ENCODE peak calls at places on chromosomes 5 and 9, in six cellular contexts. One of them, this sample, is unnamed.

GRCh38 chr5:58804331-58804730 is 221.5 kb downstream of the RAB3C start:
- DNase-seq in endothelial cell: no peak
- DNase-seq in lower lobe of right lung: no peak
- DNase-seq in kidney epithelial cell: no peak
- DNase-seq in GM12865: no peak
- DNase-seq in neural crest cell: no peak
- DNase-seq in this sample: no peak

GRCh38 chr9:134375430-134376385 is 49.5 kb downstream of the RXRA start:
- DNase-seq in neural crest cell: no peak
- DNase-seq in GM12865: no peak
- DNase-seq in endothelial cell: no peak
- DNase-seq in lower lobe of right lung: no peak
- DNase-seq in kidney epithelial cell: no peak
- DNase-seq in this sample: no peak

GRCh38 chr9:95383845-95384244 is 66.3 kb upstream of the FANCC start:
- DNase-seq in lower lobe of right lung: no peak
- DNase-seq in GM12865: no peak
- DNase-seq in kidney epithelial cell: no peak
- DNase-seq in endothelial cell: no peak
- DNase-seq in neural crest cell: no peak
- DNase-seq in this sample: no peak

GRCh38 chr5:4990017-4990416 is 150.1 kb upstream of the ADAMTS16 start:
- DNase-seq in GM12865: no peak
- DNase-seq in lower lobe of right lung: no peak
- DNase-seq in endothelial cell: no peak
- DNase-seq in neural crest cell: no peak
- DNase-seq in kidney epithelial cell: no peak
- DNase-seq in this sample: no peak

GRCh38 chr5:1111727-1112289 is at the start of gene SLC12A7:
- DNase-seq in endothelial cell: peak
- DNase-seq in lower lobe of right lung: peak
- DNase-seq in GM12865: no peak
- DNase-seq in neural crest cell: peak
- DNase-seq in kidney epithelial cell: no peak
- DNase-seq in this sample: peak

GRCh38 chr9:136728548-136729123 is 14.1 kb downstream of the LCN10 start:
- DNase-seq in kidney epithelial cell: no peak
- DNase-seq in neural crest cell: no peak
- DNase-seq in endothelial cell: peak
- DNase-seq in lower lobe of right lung: peak
- DNase-seq in GM12865: peak
- DNase-seq in this sample: no peak

GRCh38 chr5:2465383-2465782 is 286.1 kb downstream of the IRX2 start:
- DNase-seq in kidney epithelial cell: no peak
- DNase-seq in endothelial cell: no peak
- DNase-seq in GM12865: no peak
- DNase-seq in lower lobe of right lung: no peak
- DNase-seq in neural crest cell: no peak
- DNase-seq in this sample: no peak

GRCh38 chr9:132670816-132671371 is 630 bp downstream of the GTF3C4 start:
- DNase-seq in kidney epithelial cell: no peak
- DNase-seq in neural crest cell: peak
- DNase-seq in endothelial cell: peak
- DNase-seq in GM12865: peak
- DNase-seq in lower lobe of right lung: no peak
- DNase-seq in this sample: peak

GRCh38 chr9:115385383-115386122 is 267.6 kb upstream of the TNC start:
- DNase-seq in GM12865: no peak
- DNase-seq in neural crest cell: no peak
- DNase-seq in endothelial cell: no peak
- DNase-seq in kidney epithelial cell: no peak
- DNase-seq in lower lobe of right lung: no peak
- DNase-seq in this sample: no peak

GRCh38 chr9:31321686-31322085 is 1062.8 kb upstream of the ACO1 start:
- DNase-seq in neural crest cell: no peak
- DNase-seq in lower lobe of right lung: no peak
- DNase-seq in endothelial cell: no peak
- DNase-seq in GM12865: no peak
- DNase-seq in kidney epithelial cell: no peak
- DNase-seq in this sample: no peak

GRCh38 chr9:134373269-134373668 is 47.0 kb downstream of the RXRA start:
- DNase-seq in neural crest cell: no peak
- DNase-seq in endothelial cell: no peak
- DNase-seq in GM12865: peak
- DNase-seq in lower lobe of right lung: no peak
- DNase-seq in kidney epithelial cell: no peak
- DNase-seq in this sample: no peak

GRCh38 chr5:74598731-74599624 is 41.5 kb downstream of the ENC1 start:
- DNase-seq in GM12865: no peak
- DNase-seq in kidney epithelial cell: no peak
- DNase-seq in lower lobe of right lung: no peak
- DNase-seq in neural crest cell: no peak
- DNase-seq in endothelial cell: no peak
- DNase-seq in this sample: no peak

GRCh38 chr5:161167001-161167765 is 315.2 kb upstream of the ATP10B start:
- DNase-seq in kidney epithelial cell: no peak
- DNase-seq in endothelial cell: no peak
- DNase-seq in GM12865: no peak
- DNase-seq in lower lobe of right lung: no peak
- DNase-seq in neural crest cell: no peak
- DNase-seq in this sample: no peak

GRCh38 chr5:125004009-125004408 is 257.6 kb upstream of the ZNF608 start:
- DNase-seq in kidney epithelial cell: no peak
- DNase-seq in endothelial cell: no peak
- DNase-seq in GM12865: no peak
- DNase-seq in neural crest cell: no peak
- DNase-seq in lower lobe of right lung: no peak
- DNase-seq in this sample: no peak

DNA sequence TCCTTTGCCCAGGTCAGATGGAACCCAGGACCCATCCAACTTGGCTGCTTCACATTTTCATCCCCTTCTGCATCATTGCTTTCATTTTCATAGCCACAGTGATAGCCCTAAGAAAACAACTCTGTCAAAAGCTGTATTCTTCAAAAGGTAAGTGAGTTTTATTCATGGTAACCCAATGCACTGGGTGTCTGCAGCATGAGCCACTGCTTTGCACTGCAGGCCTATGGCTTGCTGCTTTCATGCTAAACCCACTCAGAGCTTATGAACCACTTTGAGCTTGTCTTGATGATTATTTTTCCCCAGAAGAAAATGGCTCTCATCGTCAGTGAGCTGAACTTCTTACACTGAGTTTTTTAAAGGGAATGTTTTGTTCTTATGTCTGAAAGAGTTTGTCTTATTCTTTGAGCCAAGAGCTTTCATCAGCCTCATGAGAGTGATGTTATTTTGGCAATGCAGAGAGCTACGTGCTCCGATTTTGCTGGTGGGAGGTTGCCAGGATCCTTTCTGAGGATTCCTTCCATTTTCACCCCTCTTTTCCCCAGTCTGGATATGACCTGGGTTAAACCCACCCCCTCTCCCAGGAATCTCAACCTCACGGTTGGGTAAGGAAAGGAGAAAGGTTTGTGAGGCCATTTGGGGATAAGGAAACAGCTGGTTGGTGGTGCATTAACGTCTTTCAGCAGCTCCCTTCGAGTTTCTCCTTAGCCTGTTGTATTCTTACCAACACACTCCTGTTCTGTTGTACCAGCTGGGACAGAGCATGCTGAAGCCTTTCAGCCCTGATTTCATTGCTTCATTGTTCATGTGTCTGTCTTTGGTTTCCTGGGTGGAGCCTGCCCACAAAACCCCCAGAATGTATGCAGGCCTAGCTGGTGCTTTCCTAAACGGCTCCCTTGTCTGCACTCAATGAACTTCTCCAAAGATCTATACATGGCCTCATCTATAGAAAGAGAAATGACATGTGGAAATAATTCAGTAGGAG is 47.6 kb downstream of the PDCD1LG2 start:
- DNase-seq in GM12865: peak
- DNase-seq in kidney epithelial cell: no peak
- DNase-seq in endothelial cell: no peak
- DNase-seq in lower lobe of right lung: peak
- DNase-seq in neural crest cell: no peak
- DNase-seq in this sample: no peak
- TF ChIP-seq CTCF in GM12865: no peak
- TF ChIP-seq CTCF in kidney epithelial cell: no peak
- TF ChIP-seq CTCF in endothelial cell: no peak
- TF ChIP-seq CTCF in lower lobe of right lung: no peak
- TF ChIP-seq CTCF in neural crest cell: no peak
- TF ChIP-seq CTCF in this sample: no peak

GRCh38 chr5:37506241-37506640 is 127.1 kb downstream of the WDR70 start:
- DNase-seq in lower lobe of right lung: no peak
- DNase-seq in GM12865: no peak
- DNase-seq in endothelial cell: no peak
- DNase-seq in neural crest cell: no peak
- DNase-seq in kidney epithelial cell: no peak
- DNase-seq in this sample: no peak

GRCh38 chr5:37501152-37501551 is 122.0 kb downstream of the WDR70 start:
- DNase-seq in GM12865: no peak
- DNase-seq in neural crest cell: no peak
- DNase-seq in lower lobe of right lung: no peak
- DNase-seq in kidney epithelial cell: no peak
- DNase-seq in endothelial cell: no peak
- DNase-seq in this sample: no peak

DNA sequence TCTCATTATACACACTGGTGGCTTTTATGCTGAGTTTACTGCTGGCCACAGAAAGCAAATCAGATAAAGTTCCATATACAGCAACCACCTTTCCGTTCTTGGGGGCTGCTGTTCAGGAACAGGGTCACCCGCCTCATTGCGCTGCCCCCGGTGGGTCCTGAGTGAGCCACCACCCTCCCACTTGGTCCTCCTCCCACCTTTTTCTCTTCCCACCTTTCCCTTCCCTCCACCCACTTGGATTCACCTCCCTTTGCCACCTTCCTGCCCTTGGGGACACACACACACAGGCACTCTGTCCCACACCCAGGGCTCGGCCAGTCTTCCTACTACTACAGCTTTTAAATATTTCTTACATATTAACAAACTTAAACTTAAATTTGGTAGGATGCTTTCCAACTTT is 127.6 kb downstream of the WDR70 start:
- DNase-seq in kidney epithelial cell: no peak
- DNase-seq in neural crest cell: no peak
- DNase-seq in GM12865: no peak
- DNase-seq in lower lobe of right lung: no peak
- DNase-seq in endothelial cell: no peak
- DNase-seq in this sample: no peak
- TF ChIP-seq CTCF in kidney epithelial cell: no peak
- TF ChIP-seq CTCF in neural crest cell: no peak
- TF ChIP-seq CTCF in GM12865: no peak
- TF ChIP-seq CTCF in lower lobe of right lung: no peak
- TF ChIP-seq CTCF in endothelial cell: no peak
- TF ChIP-seq CTCF in this sample: no peak

GRCh38 chr9:84781431-84781830 is 111.9 kb downstream of the NTRK2 start:
- DNase-seq in kidney epithelial cell: no peak
- DNase-seq in neural crest cell: no peak
- DNase-seq in endothelial cell: peak
- DNase-seq in lower lobe of right lung: no peak
- DNase-seq in GM12865: peak
- DNase-seq in this sample: peak
- TF ChIP-seq CTCF in kidney epithelial cell: peak
- TF ChIP-seq CTCF in neural crest cell: peak
- TF ChIP-seq CTCF in endothelial cell: peak
- TF ChIP-seq CTCF in lower lobe of right lung: peak
- TF ChIP-seq CTCF in GM12865: peak
- TF ChIP-seq CTCF in this sample: no peak

DNA sequence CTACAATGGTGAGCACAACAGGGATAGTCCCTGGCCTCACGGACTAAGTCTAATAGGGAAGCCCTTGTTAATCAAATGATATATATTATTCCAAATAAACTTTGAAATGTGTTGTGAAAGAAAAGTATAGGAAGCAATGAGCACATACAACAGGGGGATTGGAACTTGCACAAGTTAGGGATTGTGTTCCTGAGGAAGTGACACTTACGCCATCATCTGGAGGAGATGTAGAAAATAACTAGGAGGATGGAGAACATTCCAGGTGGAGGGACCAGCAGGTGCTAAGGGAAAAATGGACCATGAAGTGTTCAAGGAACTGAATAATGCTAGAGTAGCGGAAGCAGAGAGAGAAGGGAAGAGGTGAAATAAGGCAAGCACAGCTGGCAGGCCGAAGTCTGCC is 18.8 kb upstream of the RPS23 start:
- DNase-seq in lower lobe of right lung: no peak
- DNase-seq in GM12865: no peak
- DNase-seq in neural crest cell: no peak
- DNase-seq in kidney epithelial cell: no peak
- DNase-seq in endothelial cell: no peak
- DNase-seq in this sample: no peak
- TF ChIP-seq CTCF in lower lobe of right lung: no peak
- TF ChIP-seq CTCF in GM12865: no peak
- TF ChIP-seq CTCF in neural crest cell: no peak
- TF ChIP-seq CTCF in kidney epithelial cell: no peak
- TF ChIP-seq CTCF in endothelial cell: no peak
- TF ChIP-seq CTCF in this sample: no peak

This sample was measured in Calu3.